ENCODE peak calls at places on chromosomes 13 and 19, in five cellular contexts. H is ascending aorta; Q is body of pancreas; F is heart left ventricle; G is naive thymus-derived CD4-positive, alpha-beta T cell. N is an unnamed sample. For H3K9me3, the result is how much of the 10 kb centered on the place peaks cover.

GRCh38 chr19:1774999-1775772 is 21.9 kb downstream of the ONECUT3 start:
- DNase-seq in H (no peak), Q (no peak), F (no peak), G (no peak), N (no peak)

GRCh38 chr19:50556236-50557008 is 11.8 kb downstream of the LRRC4B start:
- DNase-seq in H (peak), Q (peak), F (peak), G (peak), N (peak)

GRCh38 chr13:99741979-99742378 is 229.6 kb downstream of the ZIC5 start:
- DNase-seq in H (no peak), Q (no peak), F (no peak), G (no peak), N (no peak)

GRCh38 chr13:40456397-40456958 is 210.0 kb downstream of the FOXO1 start:
- DNase-seq in H (no peak), Q (no peak), F (no peak), G (no peak), N (no peak)

GRCh38 chr19:31070676-31071075 is 278.6 kb downstream of the TSHZ3 start:
- DNase-seq in H (no peak), Q (no peak), F (no peak), G (no peak), N (no peak)

GRCh38 chr19:3357731-3358391 is 8.5 kb upstream of the NFIC start:
- DNase-seq in H (no peak), Q (no peak), F (no peak), G (peak), N (no peak)

GRCh38 chr19:47521473-47522180 is 6.8 kb upstream of the NAPA start:
- DNase-seq in H (no peak), Q (no peak), F (no peak), G (no peak), N (no peak)

GRCh38 chr13:113087923-113088690 is 17.5 kb upstream of the F7 start:
- DNase-seq in H (no peak), Q (no peak), F (peak), G (no peak), N (no peak)

GRCh38 chr19:32464279-32464678 is 58.7 kb downstream of the DPY19L3 start:
- DNase-seq in H (no peak), Q (no peak), F (no peak), G (no peak), N (no peak)

GRCh38 chr13:97257800-97258799 is 36.0 kb downstream of the MBNL2 start:
- DNase-seq in H (peak), Q (peak), F (peak), G (no peak), N (peak)

GRCh38 chr19:34688592-34688991 is 11.1 kb downstream of the ZNF302 start:
- DNase-seq in H (no peak), Q (no peak), F (no peak), G (no peak), N (no peak)

GRCh38 chr19:34681478-34681877 is 4.0 kb downstream of the ZNF302 start:
- DNase-seq in H (no peak), Q (no peak), F (no peak), G (no peak), N (no peak)

GRCh38 chr19:34690372-34690771 is 12.9 kb downstream of the ZNF302 start:
- DNase-seq in H (no peak), Q (no peak), F (no peak), G (no peak), N (no peak)

GRCh38 chr19:34687348-34687747 is 9.9 kb downstream of the ZNF302 start:
- DNase-seq in H (no peak), Q (peak), F (no peak), G (no peak), N (no peak)

GRCh38 chr19:34686455-34686854 is 9.0 kb downstream of the ZNF302 start:
- DNase-seq in H (no peak), Q (no peak), F (no peak), G (no peak), N (no peak)
- H3K9me3 ChIP-seq in H (half or more), Q (under half), F (half or more), G (under half), N (under half)

DNA sequence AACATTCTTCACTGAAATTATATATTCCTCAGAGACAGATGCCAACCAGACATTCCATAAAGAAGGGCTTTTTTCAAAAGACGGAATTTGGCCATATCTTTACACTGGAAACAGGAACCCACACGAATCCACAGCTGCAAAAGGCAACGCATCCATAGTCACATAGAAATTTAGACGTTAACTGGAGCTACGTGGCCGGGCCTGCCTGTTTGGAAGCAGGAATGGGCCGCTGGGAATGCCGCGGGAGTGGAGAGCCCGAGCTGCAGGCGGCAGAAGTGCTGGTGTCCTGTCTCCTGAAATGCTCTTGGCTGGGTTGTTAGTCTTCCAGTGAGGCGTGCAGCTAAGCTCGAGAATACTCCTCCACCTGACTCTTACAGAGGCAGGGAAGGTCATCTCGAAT is 122.2 kb downstream of the KL start:
- DNase-seq in H (peak), Q (no peak), F (peak), G (no peak), N (no peak)
- H3K9me3 ChIP-seq in H (under half), Q (under half), F (under half), G (under half), N (under half)

GRCh38 chr19:52453324-52454094 is at the start of gene ZNF578:
- DNase-seq in H (peak), Q (peak), F (peak), G (peak), N (peak)
- H3K9me3 ChIP-seq in H (half or more), Q (under half), F (half or more), G (under half), N (under half)

GRCh38 chr19:15979293-15979692 is 30.5 kb downstream of the OR10H4 start:
- DNase-seq in H (no peak), Q (no peak), F (no peak), G (no peak), N (no peak)

GRCh38 chr19:15977193-15977592 is 28.4 kb downstream of the OR10H4 start:
- DNase-seq in H (no peak), Q (no peak), F (no peak), G (no peak), N (no peak)

GRCh38 chr19:15977690-15978089 is 28.9 kb downstream of the OR10H4 start:
- DNase-seq in H (no peak), Q (no peak), F (no peak), G (no peak), N (no peak)
- H3K9me3 ChIP-seq in H (under half), Q (under half), F (under half), G (under half), N (under half)